ENCODE peak calls at places on chromosomes 13 and 19, in nine cellular contexts. P is NCI-H1694 treated with DMSO at 0.1 percent for 48 hours; Y is EH; J is iPS DF 6.9; K is activated CD4-positive, alpha-beta T cell treated with anti-CD3 and anti-CD28 coated beads, Interleukin-2, amount 50 U/mL, for 24 hours; N is cerebellar cortex; C is hepatocyte; S is NCI-H1105; W is CD4-positive, CD25-positive, alpha-beta regulatory T cell. I is an unnamed sample.

GRCh38 chr19:8310342-8311055 is 2.3 kb upstream of the CD320 start:
- DNase-seq in P (no peak), W (no peak), Y (no peak), S (no peak), C (no peak), K (no peak), J (no peak), N (no peak), I (no peak)

GRCh38 chr19:3397266-3398022 is 31.1 kb downstream of the NFIC start:
- DNase-seq in N (no peak), P (no peak), Y (no peak), W (no peak), C (no peak), K (no peak), J (no peak), S (no peak), I (no peak)

GRCh38 chr19:246551-246950 is 44.7 kb downstream of the PLPP2 start:
- DNase-seq in P (no peak), N (no peak), J (no peak), K (no peak), W (no peak), Y (no peak), S (no peak), C (peak; percentile 7), I (no peak)

GRCh38 chr13:111165189-111165588 is 50.1 kb downstream of the ARHGEF7 start:
- DNase-seq in S (no peak), C (no peak), W (no peak), K (no peak), N (no peak), J (no peak), Y (no peak), P (no peak), I (no peak)

GRCh38 chr13:111212517-111212873 is 97.4 kb downstream of the ARHGEF7 start:
- DNase-seq in J (no peak), C (no peak), N (no peak), K (no peak), Y (no peak), W (no peak), S (no peak), P (no peak), I (no peak)

GRCh38 chr13:50244355-50244912 is 229.2 kb downstream of the KCNRG start:
- DNase-seq in C (no peak), J (no peak), S (no peak), N (no peak), K (no peak), P (no peak), Y (no peak), W (no peak), I (no peak)

GRCh38 chr19:44955500-44956439 is 590 bp downstream of the CLPTM1 start:
- DNase-seq in P (no peak), Y (peak; percentile 10), S (no peak), N (no peak), C (no peak), J (no peak), K (no peak), W (no peak), I (no peak)

GRCh38 chr13:94331281-94331680 is 148.2 kb downstream of the DCT start:
- DNase-seq in Y (no peak), C (no peak), S (no peak), W (no peak), P (no peak), J (no peak), K (no peak), N (no peak), I (no peak)

GRCh38 chr13:108257238-108257637 is 12.3 kb upstream of the TNFSF13B start:
- DNase-seq in J (no peak), Y (no peak), S (no peak), K (no peak), C (no peak), P (no peak), N (no peak), W (no peak), I (no peak)

GRCh38 chr13:113998781-113999617 is 25.1 kb upstream of the C13orf46 start:
- DNase-seq in P (no peak), J (no peak), K (no peak), N (no peak), C (no peak), Y (no peak), W (no peak), S (no peak), I (no peak)

GRCh38 chr19:18932216-18932841 is 8.7 kb downstream of the HOMER3 start:
- DNase-seq in K (peak; percentile 70), Y (peak; percentile 49), W (peak; percentile 77), P (no peak), J (peak; percentile 85), S (no peak), N (peak; percentile 73), C (peak; percentile 76), I (peak; percentile 63)

GRCh38 chr19:30394481-30395151 is 22.4 kb downstream of the ZNF536 start:
- DNase-seq in S (no peak), K (no peak), C (no peak), N (no peak), J (no peak), P (no peak), W (no peak), Y (no peak), I (no peak)

GRCh38 chr13:112987625-112988024 is 18.6 kb downstream of the MCF2L start:
- DNase-seq in J (no peak), Y (no peak), W (no peak), K (no peak), N (no peak), S (no peak), C (no peak), P (no peak), I (no peak)

GRCh38 chr19:7382694-7383093 is 34.0 kb downstream of the ARHGEF18 start:
- DNase-seq in Y (no peak), P (no peak), K (no peak), N (no peak), S (no peak), J (no peak), W (no peak), C (no peak), I (no peak)

GRCh38 chr13:113327766-113328391 is 30.8 kb downstream of the LAMP1 start:
- DNase-seq in P (no peak), Y (no peak), J (no peak), S (no peak), N (no peak), W (no peak), C (no peak), K (no peak), I (no peak)

GRCh38 chr13:28339419-28339818 is 155.5 kb downstream of the FLT1 start:
- DNase-seq in J (no peak), P (no peak), Y (peak; percentile 89), C (no peak), W (no peak), K (no peak), N (no peak), S (no peak), I (no peak)

GRCh38 chr19:38152461-38153379 is 71.3 kb downstream of the DPF1 start:
- DNase-seq in Y (peak; percentile 49), N (no peak), S (no peak), W (no peak), K (no peak), C (no peak), J (no peak), P (peak; percentile 17), I (no peak)

GRCh38 chr13:28719656-28720055 is 886 bp upstream of the SLC46A3 start:
- DNase-seq in P (no peak), J (no peak), N (peak; percentile 27), Y (peak; percentile 94), C (no peak), W (no peak), K (no peak), S (no peak), I (no peak)

GRCh38 chr13:66618702-66619101 is 611.4 kb downstream of the PCDH9 start:
- DNase-seq in S (peak; percentile 12), J (no peak), K (no peak), N (no peak), P (peak; percentile 20), W (no peak), Y (peak; percentile 47), C (peak; percentile 62), I (no peak)

GRCh38 chr19:1837625-1838105 is 10.6 kb downstream of the REXO1 start:
- DNase-seq in J (no peak), C (peak; percentile 56), K (no peak), N (peak; percentile 18), W (peak; percentile 41), S (no peak), Y (peak; percentile 41), P (no peak), I (no peak)

GRCh38 chr13:112242777-112243176 is 133.4 kb upstream of the SPACA7 start:
- DNase-seq in W (no peak), C (no peak), K (no peak), Y (no peak), J (no peak), S (no peak), N (no peak), P (no peak), I (no peak)

GRCh38 chr19:19946226-19946625 is 45.5 kb downstream of the ZNF93 start:
- DNase-seq in W (no peak), P (no peak), C (no peak), S (no peak), Y (no peak), N (no peak), J (no peak), K (no peak), I (no peak)

GRCh38 chr13:49303533-49304252 is 56.0 kb downstream of the CDADC1 start:
- DNase-seq in J (no peak), Y (no peak), S (no peak), K (no peak), W (no peak), P (no peak), C (no peak), N (no peak), I (no peak)

GRCh38 chr19:4369888-4370260 is 26.5 kb downstream of the MPND start:
- DNase-seq in Y (no peak), C (no peak), J (no peak), P (peak; percentile 52), W (peak; percentile 48), K (peak; percentile 42), N (no peak), S (no peak), I (peak; percentile 43)

GRCh38 chr13:75633285-75633684 is 2.8 kb upstream of the LMO7 start:
- DNase-seq in J (no peak), S (no peak), Y (peak; percentile 99), N (no peak), K (no peak), W (no peak), P (no peak), C (no peak), I (no peak)

GRCh38 chr13:99982741-99983400 is 1.3 kb downstream of the ZIC2 start:
- DNase-seq in W (no peak), C (no peak), S (no peak), P (peak; percentile 20), K (no peak), N (peak; percentile 7), J (no peak), Y (no peak), I (no peak)

GRCh38 chr13:37414667-37415066 is 183.9 kb downstream of the POSTN start:
- DNase-seq in P (no peak), K (no peak), Y (no peak), N (no peak), S (no peak), C (no peak), J (peak; percentile 18), W (no peak), I (no peak)

GRCh38 chr19:18715416-18715815 is 31.9 kb downstream of the CRTC1 start:
- DNase-seq in K (no peak), S (no peak), J (no peak), Y (no peak), C (no peak), W (no peak), P (no peak), N (no peak), I (no peak)

GRCh38 chr19:30049226-30049625 is 107.2 kb downstream of the URI1 start:
- DNase-seq in S (no peak), C (no peak), N (no peak), J (no peak), P (no peak), K (no peak), W (no peak), Y (no peak), I (no peak)

GRCh38 chr19:7456964-7457541 is 31.8 kb downstream of the PEX11G start:
- DNase-seq in N (no peak), Y (peak; percentile 20), K (no peak), P (no peak), J (no peak), C (no peak), W (no peak), S (no peak), I (no peak)

GRCh38 chr19:4288091-4288777 is 9.2 kb downstream of the SHD start:
- DNase-seq in S (no peak), N (no peak), Y (no peak), W (no peak), P (no peak), J (no peak), K (no peak), C (no peak), I (no peak)

I was measured in activated naive CD8-positive, alpha-beta T cell treated with anti-CD3 and anti-CD28 coated beads, Interleukin-2, amount 50 U/mL, for 16 hours.